ENCODE peak calls at places on chromosomes 3 and 15, in four cellular contexts. A is AG04450, S is H1, J is lower leg skin. M is an unnamed sample.

GRCh38 chr15:66803182-66803729 is 101.2 kb downstream of the SMAD6 start:
- DNase-seq in J (peak; percentile 74), S (peak; percentile 56), A (peak; percentile 97), M (peak; percentile 92)

GRCh38 chr15:64854041-64854440 is 12.3 kb downstream of the PLEKHO2 start:
- DNase-seq in S (no peak), J (no peak), A (no peak), M (no peak)

GRCh38 chr3:194833511-194833910 is 147.8 kb downstream of the FAM43A start:
- DNase-seq in A (no peak), J (no peak), S (no peak), M (no peak)

GRCh38 chr3:56424357-56424756 is 43.9 kb downstream of the ERC2 start:
- DNase-seq in A (no peak), J (no peak), S (no peak), M (no peak)

GRCh38 chr3:36596411-36596810 is 167.9 kb downstream of the DCLK3 start:
- DNase-seq in S (no peak), J (no peak), A (no peak), M (no peak)

GRCh38 chr3:4350789-4351163 is 47.6 kb downstream of the SETMAR start:
- DNase-seq in A (peak; percentile 47), J (peak; percentile 35), S (no peak), M (no peak)

GRCh38 chr3:13012228-13012691 is 61.0 kb downstream of the IQSEC1 start:
- DNase-seq in A (no peak), S (no peak), J (peak; percentile 81), M (peak; percentile 75)

GRCh38 chr15:85570331-85570730 is 189.9 kb downstream of the AKAP13 start:
- DNase-seq in J (no peak), A (no peak), S (no peak), M (no peak)

GRCh38 chr3:173913397-173913796 is 515.9 kb downstream of the NLGN1 start:
- DNase-seq in A (no peak), J (no peak), S (no peak), M (no peak)

GRCh38 chr15:24857777-24858176 is 97.0 kb upstream of the SNRPN start:
- DNase-seq in J (no peak), A (no peak), S (peak; percentile 79), M (no peak)

GRCh38 chr15:39213385-39213840 is 367.5 kb upstream of the THBS1 start:
- DNase-seq in A (peak; percentile 95), J (peak; percentile 27), S (peak; percentile 88), M (no peak)

GRCh38 chr3:150627557-150627956 is 24.4 kb downstream of the SELENOT start:
- DNase-seq in A (peak; percentile 26), J (no peak), S (no peak), M (no peak)

GRCh38 chr3:30535515-30535914 is 70.9 kb upstream of the TGFBR2 start:
- DNase-seq in J (no peak), A (no peak), S (no peak), M (no peak)

GRCh38 chr15:66785637-66786036 is 83.6 kb downstream of the SMAD6 start:
- DNase-seq in A (peak; percentile 65), J (no peak), S (no peak), M (no peak)

DNA sequence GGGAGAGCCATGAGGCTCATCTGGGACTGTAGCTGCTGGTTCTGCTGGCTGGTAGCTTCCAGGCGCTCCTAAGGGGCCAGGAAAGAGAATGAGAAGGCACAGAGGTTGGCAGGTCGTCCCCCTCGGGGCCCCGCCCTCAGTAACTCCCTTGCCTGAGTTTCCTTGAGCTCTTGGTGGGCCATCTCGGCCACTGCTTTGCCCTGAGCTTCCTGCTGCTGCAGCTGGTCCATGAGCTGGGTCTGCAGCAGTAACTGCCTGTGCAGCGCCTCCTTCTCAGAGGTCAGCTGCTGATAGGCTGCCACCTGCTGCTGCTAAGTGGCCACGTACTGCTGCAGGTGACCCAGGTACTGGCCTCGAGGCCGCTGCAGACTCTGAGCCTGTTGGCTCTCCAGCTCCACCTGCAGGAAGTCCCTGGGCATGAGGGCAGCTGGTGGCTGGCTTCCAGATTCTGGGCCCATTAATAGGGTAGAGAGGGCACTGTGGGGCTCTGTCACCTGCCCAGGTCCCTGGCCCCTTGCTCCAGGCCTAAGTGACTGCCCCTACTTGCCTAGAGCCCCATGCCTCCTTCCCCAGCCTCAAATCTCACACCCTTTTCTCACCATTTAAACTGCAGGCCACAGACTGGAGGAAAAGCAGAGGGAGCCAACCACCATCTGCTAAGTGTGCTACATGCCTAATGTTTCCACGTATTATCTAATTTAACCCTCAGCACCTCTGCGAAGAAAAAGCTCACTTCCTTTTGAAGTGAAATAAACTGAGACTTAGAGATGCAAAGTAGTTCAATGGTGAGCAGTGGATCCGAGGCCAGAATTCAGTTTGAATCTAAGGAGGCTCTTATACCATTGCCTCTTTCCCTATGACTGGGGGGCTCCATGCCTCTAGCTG is 10.8 kb upstream of the VPS33B start:
- DNase-seq in S (peak; percentile 82), J (peak; percentile 43), A (no peak), M (peak; percentile 66)
- TF ChIP-seq CTCF in S (peak; percentile 87), J (no peak), A (peak; percentile 50), M (peak; percentile 58)

GRCh38 chr3:128605091-128606046 is 45.2 kb downstream of the RPN1 start:
- DNase-seq in A (no peak), S (no peak), J (no peak), M (no peak)
- TF ChIP-seq CTCF in A (no peak), S (no peak), J (no peak), M (no peak)

GRCh38 chr3:42501321-42501680 is 1.1 kb upstream of the VIPR1 start:
- DNase-seq in S (no peak), A (no peak), J (peak; percentile 18), M (no peak)

GRCh38 chr3:42502429-42503250 is at the start of gene VIPR1:
- DNase-seq in S (peak; percentile 73), A (no peak), J (peak; percentile 77), M (peak; percentile 63)

GRCh38 chr3:42500909-42501308 is 1.5 kb upstream of the VIPR1 start:
- DNase-seq in A (no peak), J (no peak), S (no peak), M (no peak)

GRCh38 chr3:42503251-42503924 is 945 bp downstream of the VIPR1 start:
- DNase-seq in S (no peak), J (peak; percentile 14), A (no peak), M (no peak)

GRCh38 chr3:42501681-42502428 is 588 bp upstream of the VIPR1 start:
- DNase-seq in J (peak; percentile 49), S (no peak), A (no peak), M (peak; percentile 67)
- TF ChIP-seq CTCF in J (no peak), S (peak; percentile 54), A (peak; percentile 31), M (peak; percentile 39)

GRCh38 chr3:46162975-46163550 is 45.0 kb downstream of the CCR1 start:
- DNase-seq in S (no peak), A (no peak), J (no peak), M (no peak)
- TF ChIP-seq CTCF in S (peak; percentile 27), A (no peak), J (no peak), M (no peak)

GRCh38 chr3:169966086-169966950 is at the start of gene SEC62:
- DNase-seq in J (peak; percentile 87), S (peak; percentile 85), A (peak; percentile 79), M (peak; percentile 97)
- TF ChIP-seq CTCF in J (no peak), S (peak; percentile 47), A (peak; percentile 59), M (peak; percentile 36)

GRCh38 chr15:91142097-91142744 is 42.2 kb downstream of the SV2B start:
- DNase-seq in J (no peak), S (no peak), A (no peak), M (no peak)
- TF ChIP-seq CTCF in J (no peak), S (peak; percentile 44), A (peak; percentile 33), M (no peak)

GRCh38 chr3:52085883-52086282 is 29.5 kb upstream of the DUSP7 start:
- DNase-seq in A (no peak), J (no peak), S (no peak), M (peak; percentile 27)
- TF ChIP-seq CTCF in A (no peak), J (no peak), S (no peak), M (no peak)

GRCh38 chr15:74040115-74040850 is 42.1 kb downstream of the GOLGA6A start:
- DNase-seq in S (peak; percentile 27), A (peak; percentile 73), J (peak; percentile 52), M (peak; percentile 66)
- TF ChIP-seq CTCF in S (no peak), A (no peak), J (no peak), M (no peak)

M was measured in psoas muscle.